ENCODE peak calls at places on chromosome 6, in nine cellular contexts. T is GM12864, X is GM13977, E is heart right ventricle, K is NB4, L is dorsolateral prefrontal cortex, R is B cell, V is HL-60, O is OCI-LY7. F is an unnamed sample.

GRCh38 chr6:135644394-135644793 is 146.9 kb upstream of the AHI1 start:
- DNase-seq in V (no peak), X (no peak), T (no peak), K (no peak), E (no peak), O (no peak), L (no peak), R (no peak), F (no peak)

GRCh38 chr6:34510299-34510698 is 44.4 kb downstream of the PACSIN1 start:
- DNase-seq in X (no peak), V (no peak), E (no peak), O (no peak), R (no peak), T (no peak), L (no peak), K (no peak), F (no peak)

GRCh38 chr6:52577022-52577777 is at the start of gene TRAM2:
- DNase-seq in O (peak), V (peak), X (peak), E (peak), R (peak), L (peak), K (peak), T (peak), F (peak)

GRCh38 chr6:109397020-109397419 is 14.8 kb upstream of the CD164 start:
- DNase-seq in L (no peak), E (no peak), R (no peak), V (no peak), X (no peak), T (no peak), K (peak), O (no peak), F (no peak)

GRCh38 chr6:150466196-150466595 is 97.4 kb downstream of the IYD start:
- DNase-seq in X (no peak), L (no peak), R (no peak), T (no peak), O (no peak), K (no peak), V (no peak), E (no peak), F (no peak)

GRCh38 chr6:94733066-94733465 is 844.3 kb upstream of the MANEA start:
- DNase-seq in E (no peak), X (no peak), O (no peak), K (no peak), L (no peak), R (no peak), V (no peak), T (no peak), F (no peak)

GRCh38 chr6:158707120-158707519 is 57.3 kb downstream of the SYTL3 start:
- DNase-seq in R (no peak), T (no peak), O (no peak), L (no peak), X (no peak), V (no peak), K (no peak), E (peak), F (no peak)

GRCh38 chr6:163263196-163263595 is 151.3 kb upstream of the QKI start:
- DNase-seq in X (no peak), E (no peak), L (no peak), K (no peak), O (no peak), R (no peak), V (no peak), T (no peak), F (no peak)

GRCh38 chr6:63295553-63295952 is 24.2 kb downstream of the LGSN start:
- DNase-seq in X (no peak), V (no peak), O (no peak), L (no peak), R (no peak), E (no peak), K (no peak), T (no peak), F (no peak)

GRCh38 chr6:33049323-33049722 is 24.1 kb downstream of the HLA-DPA1 start:
- DNase-seq in O (peak), T (no peak), X (no peak), L (no peak), K (peak), V (no peak), E (no peak), R (no peak), F (no peak)

GRCh38 chr6:7047966-7048365 is 59.8 kb upstream of the RREB1 start:
- DNase-seq in L (no peak), V (no peak), E (no peak), X (no peak), K (peak), R (no peak), T (no peak), O (no peak), F (no peak)

GRCh38 chr6:154113392-154113791 is 74.4 kb downstream of the OPRM1 start:
- DNase-seq in T (no peak), O (no peak), E (no peak), X (no peak), L (no peak), R (no peak), K (no peak), V (no peak), F (no peak)

DNA sequence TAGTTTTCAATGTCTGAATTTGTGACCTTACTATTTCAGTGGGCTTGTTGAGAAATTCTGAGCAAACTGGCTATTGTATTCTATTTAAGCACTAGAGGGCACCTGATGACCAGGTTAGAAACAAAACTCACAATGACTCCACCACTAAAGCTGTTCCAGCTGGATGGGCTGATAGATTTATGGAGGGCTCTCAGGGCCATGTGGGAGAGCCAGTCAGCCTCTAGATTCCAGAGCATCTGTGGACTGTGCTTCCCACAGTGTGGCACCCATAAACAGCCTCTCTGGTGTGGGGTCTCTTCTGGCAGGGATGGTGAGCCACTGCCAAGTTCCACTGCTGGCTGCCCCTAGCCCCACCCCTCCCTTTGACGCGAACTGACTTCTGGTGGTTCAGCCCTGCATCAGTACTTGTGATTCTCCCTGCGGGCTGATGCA is 29.2 kb downstream of the C6orf58 start:
- DNase-seq in L (no peak), T (no peak), O (no peak), R (no peak), V (no peak), E (no peak), K (peak), X (peak), F (no peak)
- TF ChIP-seq CTCF in L (no peak), T (peak), O (peak), R (no peak), V (no peak), E (no peak), K (peak), X (peak), F (no peak)

DNA sequence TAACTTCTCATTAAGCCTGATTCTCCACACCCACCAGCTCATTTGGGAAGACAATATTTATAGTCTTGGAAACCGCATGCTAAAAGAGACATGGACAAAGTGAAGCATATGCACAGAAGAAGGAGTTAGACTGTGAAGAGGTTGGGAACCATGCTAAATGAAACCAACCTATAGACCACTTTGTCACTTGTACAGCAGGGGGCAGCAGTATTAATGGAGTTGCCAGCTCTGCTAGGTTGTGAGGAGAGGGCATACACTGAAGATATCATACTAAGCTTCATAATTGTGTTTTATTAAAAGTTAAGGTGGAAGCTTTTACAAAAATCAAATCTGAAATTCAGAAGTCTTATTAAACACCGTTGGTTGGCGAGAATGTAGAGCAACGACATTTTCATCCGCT is 38.3 kb upstream of the HMGCLL1 start:
- DNase-seq in X (peak), V (no peak), K (peak), R (no peak), O (peak), L (no peak), E (no peak), T (no peak), F (peak)
- TF ChIP-seq CTCF in X (peak), V (peak), K (peak), R (no peak), O (peak), L (no peak), E (peak), T (peak), F (peak)

GRCh38 chr6:91340998-91341397 is 754.1 kb upstream of the MAP3K7 start:
- DNase-seq in T (no peak), K (no peak), R (no peak), X (no peak), L (no peak), O (no peak), V (no peak), E (no peak), F (no peak)

GRCh38 chr6:91341473-91341872 is 754.6 kb upstream of the MAP3K7 start:
- DNase-seq in O (no peak), K (no peak), V (no peak), X (no peak), T (no peak), L (no peak), R (no peak), E (no peak), F (no peak)

DNA sequence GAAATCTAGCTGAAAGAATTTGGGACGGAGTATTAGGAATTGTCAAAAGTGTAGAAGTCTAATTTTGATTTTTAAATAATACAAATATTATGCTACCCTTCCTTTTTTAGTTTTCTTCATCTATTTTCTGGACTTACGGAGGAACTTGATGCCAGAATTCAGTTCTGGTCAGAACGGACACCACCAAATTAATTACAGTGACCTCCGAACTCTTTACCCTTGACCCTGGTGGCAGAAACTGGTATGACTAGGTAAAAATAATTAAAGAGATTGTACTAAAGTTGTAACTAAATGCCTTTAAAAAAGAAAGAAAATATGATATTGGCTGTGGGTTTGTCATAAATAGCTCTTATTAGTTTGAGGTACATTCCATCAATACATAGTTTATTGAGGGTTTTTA is 751.1 kb upstream of the MAP3K7 start:
- DNase-seq in O (no peak), L (no peak), K (no peak), R (no peak), E (no peak), V (no peak), T (no peak), X (no peak), F (no peak)
- TF ChIP-seq CTCF in O (peak), L (peak), K (peak), R (peak), E (no peak), V (no peak), T (peak), X (no peak), F (no peak)

DNA sequence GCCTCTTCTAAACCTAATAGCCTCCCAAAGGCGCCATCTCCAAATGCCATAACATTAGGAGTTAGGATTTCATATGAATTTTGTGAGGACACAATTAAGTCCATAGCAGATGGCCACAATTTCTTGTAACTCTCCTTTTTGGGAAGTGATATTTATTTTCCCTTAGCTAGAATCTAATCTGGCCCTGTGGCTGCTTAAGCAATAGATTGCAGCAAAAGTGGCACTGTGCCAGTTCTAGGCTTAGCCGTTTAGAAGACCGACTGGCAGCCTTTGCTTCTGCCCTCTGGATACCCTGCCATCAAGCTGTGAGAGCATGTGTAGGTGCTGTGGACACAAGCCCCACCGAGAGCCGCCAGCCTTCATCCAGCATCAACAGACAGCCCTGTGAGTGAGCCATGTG is 15.9 kb upstream of the ADGB start:
- DNase-seq in T (no peak), O (no peak), X (no peak), L (no peak), V (peak), K (peak), E (peak), R (no peak), F (no peak)
- TF ChIP-seq CTCF in T (no peak), O (no peak), X (no peak), L (no peak), V (no peak), K (no peak), E (no peak), R (no peak), F (no peak)

GRCh38 chr6:140317957-140318356 is 943.5 kb upstream of the CITED2 start:
- DNase-seq in L (no peak), V (no peak), R (no peak), O (no peak), T (no peak), E (no peak), X (no peak), K (no peak), F (no peak)
- TF ChIP-seq CTCF in L (no peak), V (no peak), R (no peak), O (no peak), T (no peak), E (no peak), X (no peak), K (no peak), F (no peak)

GRCh38 chr6:25472314-25472713 is 179.7 kb upstream of the SCGN start:
- DNase-seq in X (no peak), L (no peak), K (no peak), E (no peak), R (no peak), V (no peak), O (no peak), T (no peak), F (no peak)
- TF ChIP-seq CTCF in X (no peak), L (peak), K (peak), E (no peak), R (no peak), V (no peak), O (peak), T (peak), F (no peak)

GRCh38 chr6:11093591-11094410 is at the start of gene SMIM13:
- DNase-seq in L (peak), R (peak), E (peak), X (peak), O (peak), K (peak), T (peak), V (peak), F (peak)
- TF ChIP-seq CTCF in L (peak), R (peak), E (no peak), X (peak), O (peak), K (peak), T (peak), V (no peak), F (peak)

GRCh38 chr6:70901324-70901723 is 55.5 kb downstream of the B3GAT2 start:
- DNase-seq in R (no peak), O (no peak), K (no peak), V (no peak), L (no peak), X (no peak), E (no peak), T (no peak), F (no peak)
- TF ChIP-seq CTCF in R (peak), O (peak), K (peak), V (peak), L (peak), X (no peak), E (no peak), T (peak), F (no peak)

F was measured in GM13976.